ENCODE peak calls at places on chromosomes 11 and 22, in eight cellular contexts. B is AG10803; D is HFFc6; F is CD4-positive, alpha-beta T cell; R is RPMI7951; X is lower leg skin; W is GM12891; J is A549. E is an unnamed sample.

GRCh38 chr22:46941958-46942815 is 179.7 kb downstream of the TBC1D22A start:
- DNase-seq in R (peak; percentile 38), X (no peak), J (no peak), F (no peak), D (no peak), W (no peak), B (peak; percentile 44), E (no peak)

GRCh38 chr22:47161631-47162030 is 399.2 kb downstream of the TBC1D22A start:
- DNase-seq in F (no peak), D (no peak), R (no peak), W (no peak), J (no peak), X (no peak), B (peak; percentile 53), E (no peak)

GRCh38 chr22:19289475-19290161 is 1.9 kb downstream of the CLTCL1 start:
- DNase-seq in D (peak; percentile 51), R (peak; percentile 76), X (no peak), J (no peak), W (no peak), F (no peak), B (peak; percentile 75), E (peak; percentile 70)

GRCh38 chr11:25737071-25737675 is 594.8 kb upstream of the ANO3 start:
- DNase-seq in R (no peak), W (no peak), F (no peak), J (no peak), B (no peak), D (no peak), X (no peak), E (no peak)

GRCh38 chr11:114157476-114158050 is 98.1 kb downstream of the ZBTB16 start:
- DNase-seq in D (no peak), W (no peak), J (no peak), R (no peak), F (no peak), B (no peak), X (peak; percentile 30), E (no peak)

GRCh38 chr22:36445158-36445668 is 36.2 kb downstream of the TXN2 start:
- DNase-seq in F (no peak), W (no peak), J (no peak), X (no peak), D (peak; percentile 90), R (peak; percentile 96), B (peak; percentile 89), E (peak; percentile 94)

GRCh38 chr22:32746715-32747114 is 54.8 kb upstream of the TIMP3 start:
- DNase-seq in D (no peak), B (no peak), X (no peak), R (no peak), W (no peak), J (no peak), F (no peak), E (no peak)

GRCh38 chr11:18384157-18384641 is 10.2 kb upstream of the LDHA start:
- DNase-seq in R (peak; percentile 95), B (peak; percentile 98), W (no peak), J (peak; percentile 94), D (peak; percentile 85), F (no peak), X (peak; percentile 77), E (peak; percentile 92)

GRCh38 chr11:85694385-85694980 is 8.5 kb upstream of the CCDC89 start:
- DNase-seq in B (peak; percentile 64), D (peak; percentile 60), F (no peak), J (peak; percentile 71), X (no peak), R (peak; percentile 48), W (no peak), E (peak; percentile 56)

GRCh38 chr11:66279092-66279797 is 1.3 kb downstream of the CNIH2 start:
- DNase-seq in B (no peak), D (no peak), R (no peak), X (no peak), J (no peak), W (no peak), F (no peak), E (no peak)

GRCh38 chr11:63993100-63993499 is 6.9 kb downstream of the OTUB1 start:
- DNase-seq in W (no peak), F (no peak), J (no peak), X (no peak), D (no peak), R (no peak), B (no peak), E (no peak)

GRCh38 chr11:93370260-93370659 is 39.7 kb downstream of the DEUP1 start:
- DNase-seq in D (peak; percentile 62), X (no peak), J (no peak), W (no peak), B (peak; percentile 12), R (no peak), F (no peak), E (peak; percentile 61)

GRCh38 chr22:29233503-29233902 is 27.8 kb downstream of the EMID1 start:
- DNase-seq in F (no peak), X (no peak), W (no peak), B (no peak), D (no peak), J (no peak), R (no peak), E (no peak)

GRCh38 chr11:32154275-32154674 is 63.4 kb downstream of the RCN1 start:
- DNase-seq in X (no peak), D (peak; percentile 43), W (no peak), J (peak; percentile 18), F (no peak), B (peak; percentile 30), R (peak; percentile 47), E (peak; percentile 56)

GRCh38 chr11:117852309-117852708 is 24.1 kb downstream of the FXYD6 start:
- DNase-seq in D (no peak), B (no peak), J (no peak), F (no peak), X (no peak), W (no peak), R (no peak), E (no peak)

GRCh38 chr11:19595840-19596751 is 116.5 kb upstream of the NAV2 start:
- DNase-seq in D (peak; percentile 90), J (peak; percentile 38), X (peak; percentile 26), R (peak; percentile 56), B (peak; percentile 91), F (no peak), W (no peak), E (peak; percentile 95)

GRCh38 chr11:85299247-85299646 is 327.9 kb downstream of the DLG2 start:
- DNase-seq in D (no peak), W (no peak), X (no peak), R (no peak), B (peak; percentile 20), F (no peak), J (peak; percentile 75), E (no peak)

GRCh38 chr22:24059793-24060192 is 48.7 kb downstream of the CABIN1 start:
- DNase-seq in X (no peak), R (no peak), B (no peak), J (no peak), W (no peak), D (no peak), F (no peak), E (no peak)

GRCh38 chr11:86606849-86607481 is 65.5 kb downstream of the ME3 start:
- DNase-seq in J (peak; percentile 57), R (peak; percentile 33), D (peak; percentile 33), W (no peak), B (peak; percentile 40), F (no peak), X (no peak), E (no peak)

GRCh38 chr11:79414644-79415317 is 26.0 kb downstream of the TENM4 start:
- DNase-seq in R (peak; percentile 89), W (no peak), D (peak; percentile 73), F (no peak), B (peak; percentile 85), X (no peak), J (no peak), E (peak; percentile 84)

GRCh38 chr11:101090679-101091270 is 38.8 kb downstream of the PGR start:
- DNase-seq in R (no peak), W (no peak), D (no peak), B (no peak), X (no peak), F (no peak), J (no peak), E (no peak)

GRCh38 chr11:3165152-3165705 is at the start of gene OSBPL5:
- DNase-seq in X (peak; percentile 74), J (peak; percentile 22), W (peak; percentile 35), B (peak; percentile 69), F (peak; percentile 46), R (peak; percentile 74), D (peak; percentile 40), E (peak; percentile 75)

GRCh38 chr11:113722221-113722620 is 16.1 kb upstream of the TMPRSS5 start:
- DNase-seq in D (no peak), B (no peak), R (no peak), W (no peak), F (no peak), X (no peak), J (no peak), E (no peak)

GRCh38 chr11:118715837-118716260 is 36.4 kb upstream of the TREH start:
- DNase-seq in W (no peak), D (no peak), F (no peak), X (no peak), J (no peak), B (no peak), R (no peak), E (no peak)

GRCh38 chr11:115670538-115671200 is 166.5 kb upstream of the CADM1 start:
- DNase-seq in X (no peak), B (no peak), F (no peak), D (no peak), W (no peak), J (no peak), R (no peak), E (no peak)

GRCh38 chr22:23251445-23252093 is 71.3 kb downstream of the BCR start:
- DNase-seq in B (peak; percentile 43), X (no peak), J (peak; percentile 9), D (peak; percentile 10), W (no peak), R (peak; percentile 15), F (no peak), E (peak; percentile 18)

GRCh38 chr22:27295071-27295470 is 506.5 kb downstream of the MN1 start:
- DNase-seq in J (no peak), R (no peak), D (no peak), B (no peak), F (no peak), X (no peak), W (no peak), E (no peak)

GRCh38 chr11:44454686-44455085 is 110.8 kb upstream of the CD82 start:
- DNase-seq in J (no peak), R (no peak), X (no peak), W (no peak), B (no peak), F (no peak), D (no peak), E (no peak)

GRCh38 chr11:120180571-120181445 is 30.0 kb upstream of the OAF start:
- DNase-seq in F (no peak), J (no peak), X (peak; percentile 14), D (peak; percentile 91), B (peak; percentile 31), W (no peak), R (peak; percentile 14), E (peak; percentile 45)

GRCh38 chr11:64934765-64935633 is 694 bp downstream of the GPHA2 start:
- DNase-seq in X (no peak), J (no peak), B (no peak), D (no peak), F (no peak), R (no peak), W (no peak), E (no peak)

GRCh38 chr11:121082670-121083069 is 18.4 kb upstream of the TECTA start:
- DNase-seq in X (no peak), B (peak; percentile 5), D (no peak), R (no peak), W (no peak), J (no peak), F (no peak), E (no peak)

GRCh38 chr11:101195294-101195693 is 65.7 kb upstream of the PGR start:
- DNase-seq in W (no peak), D (no peak), X (no peak), B (no peak), J (no peak), F (no peak), R (no peak), E (no peak)

GRCh38 chr22:31970490-31971444 is 26.4 kb downstream of the YWHAH start:
- DNase-seq in D (peak; percentile 47), B (peak; percentile 40), X (peak; percentile 74), F (peak; percentile 80), R (peak; percentile 46), J (peak; percentile 75), W (peak; percentile 85), E (peak; percentile 80)

GRCh38 chr11:75100314-75100713 is 3.6 kb upstream of the OR2AT4 start:
- DNase-seq in B (peak; percentile 30), W (peak; percentile 27), D (peak; percentile 59), F (no peak), J (peak; percentile 87), R (peak; percentile 85), X (no peak), E (peak; percentile 83)